ENCODE peak calls at places on chromosomes 7 and 10, in seven cellular contexts. N is DND-41, P is neural progenitor cell, R is OCI-LY7, J is BE2C, U is tibial artery, K is heart left ventricle. S is an unnamed sample.

GRCh38 chr10:51231754-51232153 is 157.5 kb downstream of the PRKG1 start:
- DNase-seq in N (no peak), P (no peak), R (no peak), J (no peak), U (no peak), K (no peak), S (no peak)

GRCh38 chr10:31157125-31157983 is 125.7 kb upstream of the ZNF438 start:
- DNase-seq in N (no peak), P (no peak), R (no peak), J (peak; percentile 33), U (peak; percentile 69), K (peak; percentile 86), S (no peak)

GRCh38 chr10:129888784-129889616 is 75.1 kb downstream of the EBF3 start:
- DNase-seq in N (peak; percentile 57), P (peak; percentile 80), R (peak; percentile 47), J (peak; percentile 82), U (no peak), K (peak; percentile 78), S (no peak)

GRCh38 chr10:10830316-10831061 is 187.2 kb upstream of the CELF2 start:
- DNase-seq in N (no peak), P (no peak), R (no peak), J (no peak), U (no peak), K (no peak), S (no peak)

GRCh38 chr10:50152792-50153272 is 85.1 kb downstream of the WASHC2A start:
- DNase-seq in N (no peak), P (peak; percentile 38), R (no peak), J (peak; percentile 21), U (no peak), K (peak; percentile 38), S (no peak)

GRCh38 chr10:84541289-84541637 is 212.9 kb downstream of the CCSER2 start:
- DNase-seq in N (no peak), P (peak; percentile 60), R (no peak), J (no peak), U (no peak), K (no peak), S (no peak)

GRCh38 chr10:74163313-74164068 is 12.5 kb downstream of the ADK start:
- DNase-seq in N (no peak), P (no peak), R (no peak), J (no peak), U (no peak), K (no peak), S (no peak)

GRCh38 chr10:112584276-112584675 is 137.3 kb downstream of the VTI1A start:
- DNase-seq in N (no peak), P (no peak), R (no peak), J (no peak), U (no peak), K (no peak), S (no peak)

GRCh38 chr10:72353028-72353962 is 1.4 kb downstream of the DNAJB12 start:
- DNase-seq in N (no peak), P (peak; percentile 44), R (no peak), J (peak; percentile 46), U (no peak), K (no peak), S (no peak)

GRCh38 chr7:151769189-151769821 is 107.6 kb downstream of the PRKAG2 start:
- DNase-seq in N (peak; percentile 86), P (no peak), R (peak; percentile 2), J (no peak), U (no peak), K (no peak), S (peak; percentile 67)

GRCh38 chr10:82814635-82815034 is 939.6 kb downstream of the NRG3 start:
- DNase-seq in N (no peak), P (no peak), R (no peak), J (no peak), U (no peak), K (no peak), S (no peak)

GRCh38 chr7:98669417-98670015 is 52.4 kb downstream of the NPTX2 start:
- DNase-seq in N (no peak), P (no peak), R (no peak), J (no peak), U (no peak), K (no peak), S (no peak)

GRCh38 chr10:49356945-49357344 is 38.9 kb downstream of the DRGX start:
- DNase-seq in N (no peak), P (no peak), R (no peak), J (no peak), U (no peak), K (no peak), S (no peak)

GRCh38 chr7:145105561-145105960 is 269.7 kb upstream of the TPK1 start:
- DNase-seq in N (no peak), P (no peak), R (no peak), J (no peak), U (no peak), K (no peak), S (no peak)

GRCh38 chr10:8815969-8816368 is 761.5 kb downstream of the GATA3 start:
- DNase-seq in N (no peak), P (no peak), R (no peak), J (no peak), U (no peak), K (no peak), S (no peak)

GRCh38 chr7:139457153-139457946 is 26.1 kb downstream of the KLRG2 start:
- DNase-seq in N (no peak), P (no peak), R (no peak), J (no peak), U (no peak), K (no peak), S (no peak)

GRCh38 chr10:74824184-74825032 is 2.0 kb upstream of the KAT6B start:
- DNase-seq in N (peak; percentile 13), P (peak; percentile 34), R (peak; percentile 18), J (no peak), U (peak; percentile 72), K (no peak), S (peak; percentile 54)

GRCh38 chr7:55649238-55649637 is 76.9 kb upstream of the VOPP1 start:
- DNase-seq in N (no peak), P (no peak), R (no peak), J (no peak), U (no peak), K (no peak), S (no peak)

GRCh38 chr7:152910545-152911013 is 151.0 kb downstream of the ACTR3B start:
- DNase-seq in N (no peak), P (no peak), R (no peak), J (no peak), U (no peak), K (no peak), S (no peak)

GRCh38 chr7:158405324-158405723 is 182.3 kb downstream of the PTPRN2 start:
- DNase-seq in N (no peak), P (no peak), R (no peak), J (no peak), U (no peak), K (no peak), S (no peak)

DNA sequence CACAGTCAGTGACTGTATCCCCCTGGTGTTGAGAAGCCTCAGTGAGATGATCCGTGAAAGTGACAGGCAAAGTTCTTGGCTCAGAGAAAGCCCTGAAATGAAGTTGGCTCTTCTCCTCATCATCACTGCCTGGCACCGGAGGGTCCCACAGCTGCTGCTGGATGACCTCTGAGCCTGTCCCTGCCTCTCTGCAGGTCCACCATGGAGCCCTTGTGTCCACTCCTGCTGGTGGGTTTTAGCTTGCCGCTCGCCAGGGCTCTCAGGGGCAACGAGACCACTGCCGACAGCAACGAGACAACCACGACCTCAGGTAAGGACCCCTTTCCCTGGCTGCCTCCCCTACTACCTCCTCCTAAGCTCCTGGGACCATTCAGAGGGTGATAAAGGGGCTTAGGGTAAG is 85.5 kb downstream of the MKI67 start:
- DNase-seq in N (no peak), P (no peak), R (no peak), J (no peak), U (no peak), K (peak; percentile 14), S (no peak)
- H3K4me1 ChIP-seq in N (no peaks in the 10 kb centered on the region), P (no peaks in the 10 kb centered on the region), R (no peaks in the 10 kb centered on the region), J (no peaks in the 10 kb centered on the region), U (no peaks in the 10 kb centered on the region), K (peaks cover 28% of the 10 kb centered on the region), S (peaks cover 3% of the 10 kb centered on the region)

DNA sequence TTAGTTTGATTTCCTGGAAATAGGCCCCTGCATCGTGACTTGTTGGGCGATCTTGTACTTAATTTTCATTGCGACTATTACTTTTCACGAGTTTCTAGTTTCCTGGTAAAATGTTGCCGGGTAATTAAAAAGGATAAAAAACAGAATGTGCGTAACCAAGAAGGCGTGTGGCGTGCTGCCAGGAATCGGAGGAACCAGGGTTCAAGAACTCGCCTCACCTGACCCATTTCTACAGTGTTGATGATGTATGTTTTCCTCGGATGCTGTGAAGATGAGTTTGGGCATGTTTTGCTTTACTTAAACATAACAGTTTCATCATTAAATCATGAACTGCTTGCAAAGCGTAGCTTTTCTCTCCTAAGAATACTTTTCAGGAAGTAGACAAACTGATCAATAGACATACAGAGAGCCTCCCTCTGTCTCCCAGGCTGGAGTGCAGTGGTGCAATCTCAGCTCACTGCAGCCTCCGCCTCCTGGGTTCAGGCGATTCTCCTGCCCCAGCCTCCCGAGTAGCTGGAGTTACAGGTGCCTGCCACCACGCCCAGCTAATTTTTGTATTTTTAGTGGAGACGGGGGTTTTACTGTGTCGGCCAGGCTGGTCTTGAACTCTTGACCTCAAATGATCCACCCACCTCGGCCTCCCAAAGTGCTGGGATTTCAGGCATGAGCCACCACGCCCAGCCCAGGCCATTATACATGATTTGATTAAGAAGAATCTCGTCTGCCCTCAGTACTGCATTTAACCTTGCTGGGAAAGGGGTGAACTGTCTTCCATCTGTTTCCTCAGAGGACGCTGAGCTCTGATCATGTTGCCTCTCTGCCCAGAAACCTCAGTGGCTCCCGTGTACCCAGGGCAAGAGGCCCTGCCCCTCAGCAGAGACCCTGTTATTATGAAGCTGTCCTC is 9.1 kb downstream of the FOXK1 start:
- DNase-seq in N (no peak), P (no peak), R (no peak), J (no peak), U (no peak), K (no peak), S (no peak)
- H3K4me1 ChIP-seq in N (no peaks in the 10 kb centered on the region), P (no peaks in the 10 kb centered on the region), R (no peaks in the 10 kb centered on the region), J (no peaks in the 10 kb centered on the region), U (no peaks in the 10 kb centered on the region), K (peaks cover 82% of the 10 kb centered on the region), S (peaks cover 73% of the 10 kb centered on the region)

GRCh38 chr7:106282852-106283251 is 1.9 kb downstream of the NAMPT start:
- DNase-seq in N (no peak), P (no peak), R (no peak), J (no peak), U (no peak), K (no peak), S (no peak)

GRCh38 chr7:106284516-106285050 is at the start of gene NAMPT:
- DNase-seq in N (no peak), P (peak; percentile 80), R (peak; percentile 55), J (peak; percentile 56), U (peak; percentile 77), K (peak; percentile 59), S (no peak)

GRCh38 chr7:106283831-106284515 is 810 bp downstream of the NAMPT start:
- DNase-seq in N (peak; percentile 40), P (no peak), R (peak; percentile 47), J (peak; percentile 29), U (peak; percentile 81), K (peak; percentile 45), S (peak; percentile 49)

GRCh38 chr7:106282374-106282773 is 2.4 kb downstream of the NAMPT start:
- DNase-seq in N (no peak), P (no peak), R (no peak), J (no peak), U (no peak), K (no peak), S (no peak)

GRCh38 chr7:106283501-106283830 is 1.3 kb downstream of the NAMPT start:
- DNase-seq in N (no peak), P (no peak), R (no peak), J (no peak), U (no peak), K (no peak), S (no peak)
- H3K4me1 ChIP-seq in N (peaks cover 27% of the 10 kb centered on the region), P (peaks cover 32% of the 10 kb centered on the region), R (peaks cover 31% of the 10 kb centered on the region), J (no peaks in the 10 kb centered on the region), U (no peaks in the 10 kb centered on the region), K (peaks cover 35% of the 10 kb centered on the region), S (peaks cover 35% of the 10 kb centered on the region)

GRCh38 chr7:128420773-128421172 is 11.0 kb upstream of the IMPDH1 start:
- DNase-seq in N (no peak), P (no peak), R (no peak), J (no peak), U (no peak), K (no peak), S (no peak)
- H3K4me1 ChIP-seq in N (no peaks in the 10 kb centered on the region), P (no peaks in the 10 kb centered on the region), R (no peaks in the 10 kb centered on the region), J (peaks cover 12% of the 10 kb centered on the region), U (no peaks in the 10 kb centered on the region), K (peaks cover 4% of the 10 kb centered on the region), S (no peaks in the 10 kb centered on the region)

S was measured in CD4-positive, alpha-beta memory T cell.